ENCODE peak calls at places on chromosomes 3 and 15, in four cellular contexts. G is GM12878, E is A549, T is IMR-90. V is an unnamed sample.

GRCh38 chr15:93837450-93837849 is 393.9 kb upstream of the MCTP2 start:
- DNase-seq in G (no peak), E (no peak), T (no peak), V (no peak)

GRCh38 chr3:106573605-106574004 is 704.8 kb upstream of the CBLB start:
- DNase-seq in G (no peak), E (no peak), T (no peak), V (no peak)

GRCh38 chr15:101562428-101563059 is 73.0 kb upstream of the PCSK6 start:
- DNase-seq in G (no peak), T (no peak), E (no peak), V (no peak)

GRCh38 chr3:59769132-59769531 is 719.3 kb upstream of the CFAP20DC start:
- DNase-seq in G (no peak), T (no peak), E (no peak), V (no peak)

GRCh38 chr3:32383136-32383711 is 8.4 kb upstream of the CMTM7 start:
- DNase-seq in T (no peak), E (no peak), G (no peak), V (no peak)

GRCh38 chr15:58383876-58384275 is 47.9 kb upstream of the LIPC start:
- DNase-seq in T (no peak), E (no peak), G (no peak), V (no peak)

GRCh38 chr3:69161587-69162196 is 39.3 kb upstream of the LMOD3 start:
- DNase-seq in G (peak), E (peak), T (peak), V (peak)

GRCh38 chr15:57429098-57429497 is 52.8 kb downstream of the CGNL1 start:
- DNase-seq in G (no peak), E (no peak), T (no peak), V (no peak)

GRCh38 chr15:60758961-60759729 is 280.2 kb upstream of the ICE2 start:
- DNase-seq in G (no peak), E (no peak), T (peak), V (no peak)

GRCh38 chr3:17055374-17056276 is 170.9 kb downstream of the PLCL2 start:
- DNase-seq in E (no peak), T (peak), G (peak), V (no peak)

GRCh38 chr15:83685864-83686263 is 31.9 kb downstream of the ADAMTSL3 start:
- DNase-seq in E (no peak), T (no peak), G (no peak), V (no peak)

GRCh38 chr3:25150199-25150598 is 277.9 kb upstream of the RARB start:
- DNase-seq in G (no peak), T (no peak), E (no peak), V (no peak)

DNA sequence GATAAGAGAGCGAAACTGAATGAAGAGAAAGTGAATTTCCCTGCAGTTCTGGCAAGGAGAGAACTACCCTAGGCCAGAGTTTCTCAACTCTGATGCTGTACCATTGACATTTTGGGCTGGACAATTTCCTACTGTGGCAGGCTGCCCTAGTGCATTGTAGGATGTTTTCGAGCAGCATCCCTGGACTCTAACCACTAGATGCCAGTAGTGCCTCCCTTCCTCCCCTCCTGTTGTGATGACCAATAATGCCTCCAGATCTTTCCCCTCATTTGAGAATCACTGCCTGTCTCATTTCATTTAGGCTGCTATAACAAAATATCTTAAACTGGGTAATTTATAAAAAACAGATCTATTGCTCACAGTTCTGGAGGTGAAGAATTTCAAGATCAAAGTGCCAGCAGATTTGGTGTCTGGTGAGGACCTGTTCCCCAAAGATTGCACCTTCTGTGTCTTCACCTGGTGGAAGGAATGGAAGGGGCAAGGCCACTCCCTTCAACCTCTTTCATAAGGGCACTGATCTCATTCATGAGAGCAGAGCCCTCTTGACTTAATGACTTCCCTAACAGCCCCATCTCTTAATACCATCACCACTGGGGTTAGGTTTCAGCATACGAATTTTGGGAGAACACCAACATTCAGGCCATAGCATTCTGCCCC is 188.9 kb upstream of the MEIS2 start:
- DNase-seq in T (peak), G (no peak), E (peak), V (peak)
- TF ChIP-seq USF2 in T (no peak), G (no peak), E (no peak), V (no peak)

DNA sequence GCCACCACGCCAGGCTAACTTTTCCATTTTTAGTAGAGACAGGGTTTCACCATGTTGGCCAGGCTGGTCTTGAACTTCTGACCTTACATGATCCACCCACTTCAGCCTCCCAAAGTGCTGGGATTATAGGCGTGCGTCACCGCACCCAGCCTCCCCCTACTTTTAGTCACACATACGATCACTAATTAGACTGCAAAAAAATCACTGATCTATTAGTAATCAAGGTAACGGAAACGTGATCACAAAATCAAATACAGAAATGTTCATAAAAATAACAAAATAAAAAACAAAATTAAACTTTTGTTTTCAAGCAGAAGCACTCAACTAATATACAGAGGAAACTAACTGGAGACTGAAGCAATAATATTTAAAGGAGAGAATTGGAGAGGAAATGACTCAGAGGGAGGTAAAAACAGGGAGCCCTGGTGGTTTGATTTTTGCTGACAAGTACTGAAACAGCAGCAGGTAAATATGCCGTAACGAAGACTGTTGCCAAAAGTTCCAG is 4.6 kb downstream of the WDR53 start:
- DNase-seq in T (peak), G (no peak), E (peak), V (no peak)
- TF ChIP-seq USF2 in T (no peak), G (no peak), E (no peak), V (no peak)

GRCh38 chr3:190617185-190617584 is 103.3 kb downstream of the IL1RAP start:
- DNase-seq in E (peak), G (peak), T (no peak), V (no peak)
- TF ChIP-seq USF2 in E (no peak), G (no peak), T (no peak), V (no peak)

GRCh38 chr15:82127581-82127980 is 81.8 kb upstream of the MEX3B start:
- DNase-seq in E (no peak), T (no peak), G (no peak), V (no peak)

GRCh38 chr15:82124331-82125263 is 78.8 kb upstream of the MEX3B start:
- DNase-seq in T (no peak), E (no peak), G (no peak), V (no peak)

GRCh38 chr15:82129144-82129692 is 83.4 kb upstream of the MEX3B start:
- DNase-seq in T (no peak), E (no peak), G (no peak), V (peak)

GRCh38 chr15:82128401-82129143 is 82.8 kb upstream of the MEX3B start:
- DNase-seq in G (no peak), T (peak), E (no peak), V (no peak)

DNA sequence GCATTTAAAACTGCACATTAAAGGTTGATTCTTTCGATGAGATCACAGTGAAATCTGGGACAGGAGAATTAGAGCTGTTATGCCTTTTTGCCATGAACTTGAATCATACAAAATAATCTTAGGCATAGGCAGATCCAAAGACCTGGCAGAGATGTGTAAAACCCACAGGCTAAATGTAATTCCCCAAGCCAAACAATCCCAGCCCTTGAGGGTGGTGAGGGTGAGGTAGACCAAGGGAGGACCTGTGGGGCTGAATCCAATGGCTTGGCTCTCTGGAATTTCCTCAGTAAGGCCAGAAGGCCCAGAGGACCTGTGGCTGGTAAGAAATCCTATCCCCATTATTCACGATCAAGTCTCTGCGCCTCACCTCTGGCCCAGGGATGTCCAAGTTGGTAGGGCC is 80.5 kb upstream of the MEX3B start:
- DNase-seq in G (no peak), E (no peak), T (no peak), V (no peak)
- TF ChIP-seq USF2 in G (no peak), E (no peak), T (no peak), V (no peak)

DNA sequence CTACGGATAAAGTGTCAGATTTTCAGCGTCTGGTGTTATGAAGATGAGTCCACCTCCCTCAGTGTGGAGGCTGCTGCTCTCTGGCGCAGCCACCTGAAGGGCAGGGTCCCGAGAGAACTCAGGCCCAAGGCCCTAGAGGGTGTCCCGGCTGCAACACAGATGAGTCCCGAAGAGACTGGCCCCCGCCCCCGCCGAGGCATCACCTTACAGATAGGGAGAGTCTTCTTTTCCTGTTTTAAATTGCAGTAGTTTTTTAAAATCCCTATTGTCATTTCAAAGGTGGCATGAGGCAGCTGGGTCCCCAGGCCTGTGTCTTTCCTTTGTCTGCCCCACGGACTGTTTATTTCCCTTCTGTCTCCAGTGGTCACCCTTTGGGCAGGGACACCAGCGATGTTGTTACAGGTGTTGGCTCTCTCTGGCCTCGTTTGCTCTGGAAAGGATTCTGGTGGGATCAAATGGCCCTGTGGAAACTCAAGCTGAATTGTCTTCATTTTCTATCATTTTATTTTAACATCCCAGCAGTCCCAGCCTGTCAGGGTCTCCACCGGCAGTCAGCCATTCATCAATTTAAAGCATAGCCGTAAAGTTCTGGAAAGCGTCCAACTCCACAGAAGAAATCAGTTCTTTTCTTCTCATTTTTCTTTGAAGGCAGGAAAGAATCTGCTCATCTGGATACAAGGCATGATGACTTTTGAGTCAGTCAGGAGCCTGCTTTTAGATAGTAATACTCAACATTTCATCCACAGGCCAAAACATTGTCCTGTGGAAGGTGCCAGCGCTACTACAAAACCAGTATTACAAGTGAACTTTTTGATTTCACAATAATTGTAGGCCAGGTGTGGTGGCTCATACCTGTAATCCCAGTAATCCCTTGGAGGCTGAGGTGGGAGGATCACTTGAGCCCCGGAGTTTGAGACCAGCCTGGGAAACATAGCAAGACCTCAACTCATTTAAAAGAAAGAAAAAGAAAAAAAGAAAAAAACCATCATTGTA is 96.2 kb downstream of the HES1 start:
- DNase-seq in E (no peak), G (no peak), T (no peak), V (no peak)
- TF ChIP-seq USF2 in E (no peak), G (no peak), T (no peak), V (no peak)

V was measured in SK-N-SH.